ENCODE peak calls at places on chromosomes 12 and 14, in nine cellular contexts. One of them, this sample, is unnamed.

GRCh38 chr12:116945901-116946550 is 35.3 kb downstream of the FBXW8 start:
- DNase-seq in activated CD8-positive, alpha-beta memory T cell treated with anti-CD3 and anti-CD28 coated beads for 48 hours: no peak
- DNase-seq in H9: no peak
- DNase-seq in KBM-7: no peak
- DNase-seq in NCI-H2029: no peak
- DNase-seq in H1: no peak
- DNase-seq in NCI-H69: no peak
- DNase-seq in nephron progenitor cell: no peak
- DNase-seq in T-cell: no peak
- DNase-seq in this sample: no peak

GRCh38 chr14:24425704-24426103 is 3.8 kb downstream of the CBLN3 start:
- DNase-seq in activated CD8-positive, alpha-beta memory T cell treated with anti-CD3 and anti-CD28 coated beads for 48 hours: no peak
- DNase-seq in H9: no peak
- DNase-seq in KBM-7: peak
- DNase-seq in NCI-H2029: no peak
- DNase-seq in H1: no peak
- DNase-seq in NCI-H69: peak
- DNase-seq in nephron progenitor cell: no peak
- DNase-seq in T-cell: no peak
- DNase-seq in this sample: no peak

GRCh38 chr12:10307630-10308029 is at the start of gene KLRD1:
- DNase-seq in activated CD8-positive, alpha-beta memory T cell treated with anti-CD3 and anti-CD28 coated beads for 48 hours: no peak
- DNase-seq in H9: no peak
- DNase-seq in KBM-7: no peak
- DNase-seq in NCI-H2029: no peak
- DNase-seq in H1: no peak
- DNase-seq in NCI-H69: no peak
- DNase-seq in nephron progenitor cell: no peak
- DNase-seq in T-cell: no peak
- DNase-seq in this sample: no peak

GRCh38 chr12:124413401-124413800 is 118.5 kb downstream of the RFLNA start:
- DNase-seq in activated CD8-positive, alpha-beta memory T cell treated with anti-CD3 and anti-CD28 coated beads for 48 hours: no peak
- DNase-seq in H9: no peak
- DNase-seq in KBM-7: no peak
- DNase-seq in NCI-H2029: peak
- DNase-seq in H1: no peak
- DNase-seq in NCI-H69: no peak
- DNase-seq in nephron progenitor cell: no peak
- DNase-seq in T-cell: no peak
- DNase-seq in this sample: no peak

GRCh38 chr14:101315802-101316296 is 245.4 kb upstream of the DIO3 start:
- DNase-seq in activated CD8-positive, alpha-beta memory T cell treated with anti-CD3 and anti-CD28 coated beads for 48 hours: no peak
- DNase-seq in H9: no peak
- DNase-seq in KBM-7: no peak
- DNase-seq in NCI-H2029: no peak
- DNase-seq in H1: peak
- DNase-seq in NCI-H69: no peak
- DNase-seq in nephron progenitor cell: no peak
- DNase-seq in T-cell: no peak
- DNase-seq in this sample: no peak

GRCh38 chr14:76768201-76768656 is 7.0 kb downstream of the VASH1 start:
- DNase-seq in activated CD8-positive, alpha-beta memory T cell treated with anti-CD3 and anti-CD28 coated beads for 48 hours: no peak
- DNase-seq in H9: peak
- DNase-seq in KBM-7: peak
- DNase-seq in NCI-H2029: no peak
- DNase-seq in H1: peak
- DNase-seq in NCI-H69: peak
- DNase-seq in nephron progenitor cell: no peak
- DNase-seq in T-cell: peak
- DNase-seq in this sample: peak

GRCh38 chr12:75913502-75914110 is 118.0 kb downstream of the PHLDA1 start:
- DNase-seq in activated CD8-positive, alpha-beta memory T cell treated with anti-CD3 and anti-CD28 coated beads for 48 hours: peak
- DNase-seq in H9: no peak
- DNase-seq in KBM-7: no peak
- DNase-seq in NCI-H2029: no peak
- DNase-seq in H1: no peak
- DNase-seq in NCI-H69: peak
- DNase-seq in nephron progenitor cell: no peak
- DNase-seq in T-cell: no peak
- DNase-seq in this sample: no peak

GRCh38 chr14:22900088-22900799 is 17.2 kb downstream of the REM2 start:
- DNase-seq in activated CD8-positive, alpha-beta memory T cell treated with anti-CD3 and anti-CD28 coated beads for 48 hours: no peak
- DNase-seq in H9: peak
- DNase-seq in KBM-7: peak
- DNase-seq in NCI-H2029: peak
- DNase-seq in H1: peak
- DNase-seq in NCI-H69: peak
- DNase-seq in nephron progenitor cell: peak
- DNase-seq in T-cell: no peak
- DNase-seq in this sample: no peak

GRCh38 chr12:109944975-109945374 is 44.9 kb downstream of the TCHP start:
- DNase-seq in activated CD8-positive, alpha-beta memory T cell treated with anti-CD3 and anti-CD28 coated beads for 48 hours: no peak
- DNase-seq in H9: peak
- DNase-seq in KBM-7: no peak
- DNase-seq in NCI-H2029: no peak
- DNase-seq in H1: peak
- DNase-seq in NCI-H69: no peak
- DNase-seq in nephron progenitor cell: peak
- DNase-seq in T-cell: no peak
- DNase-seq in this sample: no peak

GRCh38 chr12:84888861-84889260 is 23.7 kb downstream of the SLC6A15 start:
- DNase-seq in activated CD8-positive, alpha-beta memory T cell treated with anti-CD3 and anti-CD28 coated beads for 48 hours: no peak
- DNase-seq in H9: no peak
- DNase-seq in KBM-7: no peak
- DNase-seq in NCI-H2029: no peak
- DNase-seq in H1: no peak
- DNase-seq in NCI-H69: no peak
- DNase-seq in nephron progenitor cell: no peak
- DNase-seq in T-cell: no peak
- DNase-seq in this sample: no peak

GRCh38 chr14:63770187-63770807 is 42.4 kb upstream of the SGPP1 start:
- DNase-seq in activated CD8-positive, alpha-beta memory T cell treated with anti-CD3 and anti-CD28 coated beads for 48 hours: no peak
- DNase-seq in H9: no peak
- DNase-seq in KBM-7: peak
- DNase-seq in NCI-H2029: no peak
- DNase-seq in H1: no peak
- DNase-seq in NCI-H69: peak
- DNase-seq in nephron progenitor cell: peak
- DNase-seq in T-cell: peak
- DNase-seq in this sample: peak

GRCh38 chr14:97212399-97212798 is 415.2 kb downstream of the VRK1 start:
- DNase-seq in activated CD8-positive, alpha-beta memory T cell treated with anti-CD3 and anti-CD28 coated beads for 48 hours: no peak
- DNase-seq in H9: no peak
- DNase-seq in KBM-7: no peak
- DNase-seq in NCI-H2029: no peak
- DNase-seq in H1: no peak
- DNase-seq in NCI-H69: no peak
- DNase-seq in nephron progenitor cell: no peak
- DNase-seq in T-cell: no peak
- DNase-seq in this sample: no peak

GRCh38 chr12:51773145-51773869 is 75.2 kb downstream of the FIGNL2 start:
- DNase-seq in activated CD8-positive, alpha-beta memory T cell treated with anti-CD3 and anti-CD28 coated beads for 48 hours: no peak
- DNase-seq in H9: no peak
- DNase-seq in KBM-7: peak
- DNase-seq in NCI-H2029: no peak
- DNase-seq in H1: no peak
- DNase-seq in NCI-H69: no peak
- DNase-seq in nephron progenitor cell: no peak
- DNase-seq in T-cell: no peak
- DNase-seq in this sample: no peak

GRCh38 chr12:23238190-23238589 is 613.2 kb downstream of the ETNK1 start:
- DNase-seq in activated CD8-positive, alpha-beta memory T cell treated with anti-CD3 and anti-CD28 coated beads for 48 hours: no peak
- DNase-seq in H9: no peak
- DNase-seq in KBM-7: no peak
- DNase-seq in NCI-H2029: no peak
- DNase-seq in H1: no peak
- DNase-seq in NCI-H69: no peak
- DNase-seq in nephron progenitor cell: no peak
- DNase-seq in T-cell: no peak
- DNase-seq in this sample: no peak

GRCh38 chr14:68687746-68688145 is 105.1 kb downstream of the ZFP36L1 start:
- DNase-seq in activated CD8-positive, alpha-beta memory T cell treated with anti-CD3 and anti-CD28 coated beads for 48 hours: no peak
- DNase-seq in H9: no peak
- DNase-seq in KBM-7: no peak
- DNase-seq in NCI-H2029: no peak
- DNase-seq in H1: no peak
- DNase-seq in NCI-H69: no peak
- DNase-seq in nephron progenitor cell: no peak
- DNase-seq in T-cell: no peak
- DNase-seq in this sample: no peak

GRCh38 chr14:63938198-63939005 is 85.6 kb downstream of the SYNE2 start:
- DNase-seq in activated CD8-positive, alpha-beta memory T cell treated with anti-CD3 and anti-CD28 coated beads for 48 hours: no peak
- DNase-seq in H9: no peak
- DNase-seq in KBM-7: no peak
- DNase-seq in NCI-H2029: no peak
- DNase-seq in H1: no peak
- DNase-seq in NCI-H69: no peak
- DNase-seq in nephron progenitor cell: no peak
- DNase-seq in T-cell: no peak
- DNase-seq in this sample: no peak

GRCh38 chr12:106791531-106791930 is 17.0 kb downstream of the RIC8B start:
- DNase-seq in activated CD8-positive, alpha-beta memory T cell treated with anti-CD3 and anti-CD28 coated beads for 48 hours: no peak
- DNase-seq in H9: no peak
- DNase-seq in KBM-7: no peak
- DNase-seq in NCI-H2029: no peak
- DNase-seq in H1: no peak
- DNase-seq in NCI-H69: peak
- DNase-seq in nephron progenitor cell: no peak
- DNase-seq in T-cell: no peak
- DNase-seq in this sample: no peak

GRCh38 chr12:45246202-45246601 is 30.3 kb downstream of the ANO6 start:
- DNase-seq in activated CD8-positive, alpha-beta memory T cell treated with anti-CD3 and anti-CD28 coated beads for 48 hours: no peak
- DNase-seq in H9: no peak
- DNase-seq in KBM-7: no peak
- DNase-seq in NCI-H2029: no peak
- DNase-seq in H1: no peak
- DNase-seq in NCI-H69: no peak
- DNase-seq in nephron progenitor cell: no peak
- DNase-seq in T-cell: no peak
- DNase-seq in this sample: no peak

GRCh38 chr14:81162941-81163340 is 57.8 kb downstream of the GTF2A1 start:
- DNase-seq in activated CD8-positive, alpha-beta memory T cell treated with anti-CD3 and anti-CD28 coated beads for 48 hours: no peak
- DNase-seq in H9: no peak
- DNase-seq in KBM-7: peak
- DNase-seq in NCI-H2029: no peak
- DNase-seq in H1: no peak
- DNase-seq in NCI-H69: no peak
- DNase-seq in nephron progenitor cell: no peak
- DNase-seq in T-cell: no peak
- DNase-seq in this sample: no peak

GRCh38 chr12:53750812-53751335 is 905 bp downstream of the CISTR start:
- DNase-seq in activated CD8-positive, alpha-beta memory T cell treated with anti-CD3 and anti-CD28 coated beads for 48 hours: no peak
- DNase-seq in H9: no peak
- DNase-seq in KBM-7: peak
- DNase-seq in NCI-H2029: peak
- DNase-seq in H1: peak
- DNase-seq in NCI-H69: peak
- DNase-seq in nephron progenitor cell: peak
- DNase-seq in T-cell: no peak
- DNase-seq in this sample: no peak

GRCh38 chr14:88937706-88938105 is 113.3 kb downstream of the TTC8 start:
- DNase-seq in activated CD8-positive, alpha-beta memory T cell treated with anti-CD3 and anti-CD28 coated beads for 48 hours: no peak
- DNase-seq in H9: no peak
- DNase-seq in KBM-7: no peak
- DNase-seq in NCI-H2029: no peak
- DNase-seq in H1: no peak
- DNase-seq in NCI-H69: no peak
- DNase-seq in nephron progenitor cell: no peak
- DNase-seq in T-cell: no peak
- DNase-seq in this sample: no peak

GRCh38 chr12:99915251-99916082 is 69.3 kb downstream of the ANKS1B start:
- DNase-seq in activated CD8-positive, alpha-beta memory T cell treated with anti-CD3 and anti-CD28 coated beads for 48 hours: no peak
- DNase-seq in H9: no peak
- DNase-seq in KBM-7: no peak
- DNase-seq in NCI-H2029: no peak
- DNase-seq in H1: no peak
- DNase-seq in NCI-H69: no peak
- DNase-seq in nephron progenitor cell: no peak
- DNase-seq in T-cell: no peak
- DNase-seq in this sample: no peak